ENCODE peak calls at places on chromosome 1, in eight cellular contexts. One of them, this sample, is unnamed.

GRCh38 chr1:222911866-222912265 is 97.0 kb downstream of the DISP1 start:
- DNase-seq in K562: no peak
- DNase-seq in left lung: no peak
- DNase-seq in mesenchymal stem cell: peak
- DNase-seq in heart left ventricle: no peak
- DNase-seq in AG09309: no peak
- DNase-seq in upper lobe of right lung: no peak
- DNase-seq in HFF-Myc: no peak
- DNase-seq in this sample: peak

GRCh38 chr1:116311756-116312691 is 61.0 kb upstream of the ATP1A1 start:
- DNase-seq in K562: no peak
- DNase-seq in left lung: peak
- DNase-seq in mesenchymal stem cell: no peak
- DNase-seq in heart left ventricle: no peak
- DNase-seq in AG09309: no peak
- DNase-seq in upper lobe of right lung: peak
- DNase-seq in HFF-Myc: no peak
- DNase-seq in this sample: no peak

GRCh38 chr1:163585796-163586195 is 264.0 kb downstream of the NUF2 start:
- DNase-seq in K562: no peak
- DNase-seq in left lung: no peak
- DNase-seq in mesenchymal stem cell: no peak
- DNase-seq in heart left ventricle: no peak
- DNase-seq in AG09309: no peak
- DNase-seq in upper lobe of right lung: no peak
- DNase-seq in HFF-Myc: no peak
- DNase-seq in this sample: no peak

GRCh38 chr1:110478886-110479285 is 27.9 kb downstream of the PROK1 start:
- DNase-seq in K562: no peak
- DNase-seq in left lung: no peak
- DNase-seq in mesenchymal stem cell: no peak
- DNase-seq in heart left ventricle: no peak
- DNase-seq in AG09309: no peak
- DNase-seq in upper lobe of right lung: no peak
- DNase-seq in HFF-Myc: no peak
- DNase-seq in this sample: no peak

GRCh38 chr1:223556414-223557124 is 108.9 kb downstream of the CAPN8 start:
- DNase-seq in K562: peak
- DNase-seq in left lung: peak
- DNase-seq in mesenchymal stem cell: no peak
- DNase-seq in heart left ventricle: no peak
- DNase-seq in AG09309: no peak
- DNase-seq in upper lobe of right lung: peak
- DNase-seq in HFF-Myc: no peak
- DNase-seq in this sample: no peak

GRCh38 chr1:5826601-5827000 is 165.6 kb downstream of the NPHP4 start:
- DNase-seq in K562: no peak
- DNase-seq in left lung: no peak
- DNase-seq in mesenchymal stem cell: no peak
- DNase-seq in heart left ventricle: no peak
- DNase-seq in AG09309: no peak
- DNase-seq in upper lobe of right lung: peak
- DNase-seq in HFF-Myc: no peak
- DNase-seq in this sample: no peak

GRCh38 chr1:65793359-65793732 is 651 bp downstream of the PDE4B start:
- DNase-seq in K562: no peak
- DNase-seq in left lung: no peak
- DNase-seq in mesenchymal stem cell: peak
- DNase-seq in heart left ventricle: no peak
- DNase-seq in AG09309: no peak
- DNase-seq in upper lobe of right lung: no peak
- DNase-seq in HFF-Myc: no peak
- DNase-seq in this sample: no peak

GRCh38 chr1:92410706-92411105 is 76.0 kb downstream of the GFI1 start:
- DNase-seq in K562: peak
- DNase-seq in left lung: no peak
- DNase-seq in mesenchymal stem cell: no peak
- DNase-seq in heart left ventricle: no peak
- DNase-seq in AG09309: no peak
- DNase-seq in upper lobe of right lung: no peak
- DNase-seq in HFF-Myc: no peak
- DNase-seq in this sample: no peak

GRCh38 chr1:93679546-93679945 is 2.1 kb downstream of the BCAR3 start:
- DNase-seq in K562: no peak
- DNase-seq in left lung: no peak
- DNase-seq in mesenchymal stem cell: peak
- DNase-seq in heart left ventricle: no peak
- DNase-seq in AG09309: no peak
- DNase-seq in upper lobe of right lung: no peak
- DNase-seq in HFF-Myc: no peak
- DNase-seq in this sample: no peak

GRCh38 chr1:203273869-203274602 is 31.3 kb upstream of the BTG2 start:
- DNase-seq in K562: no peak
- DNase-seq in left lung: peak
- DNase-seq in mesenchymal stem cell: no peak
- DNase-seq in heart left ventricle: peak
- DNase-seq in AG09309: no peak
- DNase-seq in upper lobe of right lung: peak
- DNase-seq in HFF-Myc: no peak
- DNase-seq in this sample: no peak

GRCh38 chr1:217617120-217617519 is 13.8 kb downstream of the GPATCH2 start:
- DNase-seq in K562: no peak
- DNase-seq in left lung: no peak
- DNase-seq in mesenchymal stem cell: peak
- DNase-seq in heart left ventricle: no peak
- DNase-seq in AG09309: no peak
- DNase-seq in upper lobe of right lung: no peak
- DNase-seq in HFF-Myc: no peak
- DNase-seq in this sample: no peak

GRCh38 chr1:111227875-111228747 is 598 bp downstream of the CHI3L2 start:
- DNase-seq in K562: no peak
- DNase-seq in left lung: no peak
- DNase-seq in mesenchymal stem cell: peak
- DNase-seq in heart left ventricle: peak
- DNase-seq in AG09309: peak
- DNase-seq in upper lobe of right lung: no peak
- DNase-seq in HFF-Myc: no peak
- DNase-seq in this sample: peak

GRCh38 chr1:91506071-91506470 is 5.4 kb downstream of the CDC7 start:
- DNase-seq in K562: no peak
- DNase-seq in left lung: no peak
- DNase-seq in mesenchymal stem cell: no peak
- DNase-seq in heart left ventricle: no peak
- DNase-seq in AG09309: no peak
- DNase-seq in upper lobe of right lung: no peak
- DNase-seq in HFF-Myc: no peak
- DNase-seq in this sample: no peak

GRCh38 chr1:55524013-55524412 is 308.8 kb upstream of the USP24 start:
- DNase-seq in K562: no peak
- DNase-seq in left lung: no peak
- DNase-seq in mesenchymal stem cell: no peak
- DNase-seq in heart left ventricle: no peak
- DNase-seq in AG09309: no peak
- DNase-seq in upper lobe of right lung: no peak
- DNase-seq in HFF-Myc: no peak
- DNase-seq in this sample: no peak

GRCh38 chr1:8061210-8061609 is 35.1 kb upstream of the ERRFI1 start:
- DNase-seq in K562: no peak
- DNase-seq in left lung: peak
- DNase-seq in mesenchymal stem cell: peak
- DNase-seq in heart left ventricle: no peak
- DNase-seq in AG09309: peak
- DNase-seq in upper lobe of right lung: no peak
- DNase-seq in HFF-Myc: no peak
- DNase-seq in this sample: peak

GRCh38 chr1:27503961-27504587 is 14.1 kb upstream of the WASF2 start:
- DNase-seq in K562: no peak
- DNase-seq in left lung: no peak
- DNase-seq in mesenchymal stem cell: no peak
- DNase-seq in heart left ventricle: no peak
- DNase-seq in AG09309: no peak
- DNase-seq in upper lobe of right lung: no peak
- DNase-seq in HFF-Myc: no peak
- DNase-seq in this sample: no peak
- H3K4me3 ChIP-seq in K562: no peak
- H3K4me3 ChIP-seq in left lung: no peak
- H3K4me3 ChIP-seq in mesenchymal stem cell: peak
- H3K4me3 ChIP-seq in heart left ventricle: peak
- H3K4me3 ChIP-seq in AG09309: no peak
- H3K4me3 ChIP-seq in upper lobe of right lung: peak
- H3K4me3 ChIP-seq in HFF-Myc: no peak
- H3K4me3 ChIP-seq in this sample: peak

DNA sequence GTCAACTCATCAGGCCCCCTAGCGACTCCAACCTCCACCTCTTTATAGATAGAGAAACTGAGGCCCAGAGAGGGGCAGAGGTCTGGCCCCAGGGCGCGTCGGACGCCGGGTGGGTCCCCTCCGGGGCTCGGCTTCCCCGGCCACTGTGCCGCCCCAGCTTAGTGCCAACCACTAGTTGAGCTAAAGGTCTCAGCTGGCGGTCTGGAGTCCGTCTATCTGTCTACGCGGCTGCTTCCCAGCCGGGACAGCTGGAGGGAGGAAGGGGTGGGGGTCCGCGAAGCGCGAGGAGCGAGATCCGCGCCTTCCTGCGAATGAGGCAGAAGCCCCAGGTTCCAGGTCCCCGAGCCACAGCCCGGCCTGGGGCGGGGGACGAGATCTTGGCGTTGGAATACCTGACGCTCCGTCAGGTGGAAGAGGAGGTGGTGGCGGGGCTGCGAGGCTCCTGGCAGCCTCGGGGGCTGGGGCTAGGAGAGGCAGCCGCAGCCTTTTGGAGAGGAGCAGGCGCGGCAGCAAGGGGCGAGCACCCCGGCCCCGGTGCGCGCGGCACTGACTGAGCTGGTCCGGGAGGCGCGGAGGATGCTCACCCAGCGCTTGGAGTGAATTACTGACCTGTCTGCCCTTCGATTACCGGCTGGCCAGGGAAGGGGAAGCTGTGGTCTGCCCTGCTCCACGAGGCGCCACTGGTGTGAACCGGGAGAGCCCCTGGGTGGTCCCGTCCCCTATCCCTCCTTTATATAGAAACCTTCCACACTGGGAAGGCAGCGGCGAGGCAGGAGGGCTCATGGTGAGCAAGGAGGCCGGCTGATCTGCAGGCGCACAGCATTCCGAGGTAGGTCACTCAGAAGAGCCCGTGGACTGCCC is 948 bp downstream of the PODN start:
- DNase-seq in K562: no peak
- DNase-seq in left lung: no peak
- DNase-seq in mesenchymal stem cell: peak
- DNase-seq in heart left ventricle: no peak
- DNase-seq in AG09309: no peak
- DNase-seq in upper lobe of right lung: peak
- DNase-seq in HFF-Myc: no peak
- DNase-seq in this sample: no peak
- H3K4me3 ChIP-seq in K562: no peak
- H3K4me3 ChIP-seq in left lung: peak
- H3K4me3 ChIP-seq in mesenchymal stem cell: peak
- H3K4me3 ChIP-seq in heart left ventricle: peak
- H3K4me3 ChIP-seq in AG09309: peak
- H3K4me3 ChIP-seq in upper lobe of right lung: peak
- H3K4me3 ChIP-seq in HFF-Myc: peak
- H3K4me3 ChIP-seq in this sample: peak

GRCh38 chr1:46532095-46532494 is 19.4 kb downstream of the KNCN start:
- DNase-seq in K562: no peak
- DNase-seq in left lung: no peak
- DNase-seq in mesenchymal stem cell: no peak
- DNase-seq in heart left ventricle: no peak
- DNase-seq in AG09309: no peak
- DNase-seq in upper lobe of right lung: no peak
- DNase-seq in HFF-Myc: no peak
- DNase-seq in this sample: no peak

GRCh38 chr1:46530791-46531409 is 20.5 kb downstream of the KNCN start:
- DNase-seq in K562: no peak
- DNase-seq in left lung: no peak
- DNase-seq in mesenchymal stem cell: no peak
- DNase-seq in heart left ventricle: no peak
- DNase-seq in AG09309: no peak
- DNase-seq in upper lobe of right lung: no peak
- DNase-seq in HFF-Myc: no peak
- DNase-seq in this sample: no peak

GRCh38 chr1:46532498-46533178 is 18.8 kb downstream of the KNCN start:
- DNase-seq in K562: peak
- DNase-seq in left lung: peak
- DNase-seq in mesenchymal stem cell: peak
- DNase-seq in heart left ventricle: peak
- DNase-seq in AG09309: no peak
- DNase-seq in upper lobe of right lung: peak
- DNase-seq in HFF-Myc: no peak
- DNase-seq in this sample: no peak

GRCh38 chr1:46535063-46535462 is 16.4 kb downstream of the KNCN start:
- DNase-seq in K562: peak
- DNase-seq in left lung: no peak
- DNase-seq in mesenchymal stem cell: peak
- DNase-seq in heart left ventricle: no peak
- DNase-seq in AG09309: no peak
- DNase-seq in upper lobe of right lung: no peak
- DNase-seq in HFF-Myc: no peak
- DNase-seq in this sample: no peak

GRCh38 chr1:46533179-46533864 is 18.1 kb downstream of the KNCN start:
- DNase-seq in K562: no peak
- DNase-seq in left lung: no peak
- DNase-seq in mesenchymal stem cell: peak
- DNase-seq in heart left ventricle: no peak
- DNase-seq in AG09309: no peak
- DNase-seq in upper lobe of right lung: peak
- DNase-seq in HFF-Myc: no peak
- DNase-seq in this sample: no peak
- H3K4me3 ChIP-seq in K562: no peak
- H3K4me3 ChIP-seq in left lung: peak
- H3K4me3 ChIP-seq in mesenchymal stem cell: peak
- H3K4me3 ChIP-seq in heart left ventricle: peak
- H3K4me3 ChIP-seq in AG09309: peak
- H3K4me3 ChIP-seq in upper lobe of right lung: peak
- H3K4me3 ChIP-seq in HFF-Myc: no peak
- H3K4me3 ChIP-seq in this sample: peak

GRCh38 chr1:30111431-30111830 is 612.0 kb downstream of the MATN1 start:
- DNase-seq in K562: peak
- DNase-seq in left lung: peak
- DNase-seq in mesenchymal stem cell: peak
- DNase-seq in heart left ventricle: peak
- DNase-seq in AG09309: no peak
- DNase-seq in upper lobe of right lung: peak
- DNase-seq in HFF-Myc: no peak
- DNase-seq in this sample: no peak
- H3K4me3 ChIP-seq in K562: no peak
- H3K4me3 ChIP-seq in left lung: no peak
- H3K4me3 ChIP-seq in mesenchymal stem cell: no peak
- H3K4me3 ChIP-seq in heart left ventricle: no peak
- H3K4me3 ChIP-seq in AG09309: no peak
- H3K4me3 ChIP-seq in upper lobe of right lung: no peak
- H3K4me3 ChIP-seq in HFF-Myc: no peak
- H3K4me3 ChIP-seq in this sample: no peak